ENCODE peak calls at places on chromosomes 2 and 18, in nine cellular contexts. E, A, H, R, Z, C, I, O and U are unnamed samples.
A peak's percentile ranks its signal among the peaks of the same experiment; 100 is the strongest.

GRCh38 chr2:181468313-181468712 is 11.1 kb downstream of the ITGA4 start:
- DNase-seq in E (no peak), A (no peak), H (no peak), R (no peak), Z (no peak), C (no peak), I (no peak), O (no peak), U (no peak)

GRCh38 chr2:26169681-26170414 is 3.0 kb upstream of the GAREM2 start:
- DNase-seq in E (no peak), A (no peak), H (no peak), R (no peak), Z (no peak), C (no peak), I (peak; percentile 30), O (no peak), U (no peak)

GRCh38 chr2:11466307-11467125 is 555 bp upstream of the E2F6 start:
- DNase-seq in E (peak; percentile 29), A (no peak), H (no peak), R (no peak), Z (no peak), C (no peak), I (peak; percentile 44), O (no peak), U (no peak)

GRCh38 chr2:241069821-241070281 is 32.2 kb downstream of the MTERF4 start:
- DNase-seq in E (no peak), A (no peak), H (no peak), R (no peak), Z (no peak), C (no peak), I (no peak), O (no peak), U (no peak)

GRCh38 chr18:68399721-68400120 is 315.2 kb downstream of the TMX3 start:
- DNase-seq in E (no peak), A (no peak), H (no peak), R (no peak), Z (no peak), C (peak; percentile 44), I (no peak), O (no peak), U (no peak)

GRCh38 chr2:232142049-232142448 is 180.5 kb downstream of the DIS3L2 start:
- DNase-seq in E (no peak), A (no peak), H (no peak), R (no peak), Z (peak; percentile 40), C (peak; percentile 21), I (no peak), O (no peak), U (no peak)

GRCh38 chr2:171630812-171631626 is 56.2 kb upstream of the DYNC1I2 start:
- DNase-seq in E (no peak), A (no peak), H (no peak), R (no peak), Z (no peak), C (no peak), I (no peak), O (no peak), U (no peak)

GRCh38 chr18:46250084-46250811 is 146.1 kb downstream of the HAUS1 start:
- DNase-seq in E (peak; percentile 69), A (peak; percentile 15), H (peak; percentile 9), R (peak; percentile 14), Z (no peak), C (peak; percentile 67), I (no peak), O (peak; percentile 24), U (peak; percentile 35)

GRCh38 chr2:234483568-234484251 is 13.2 kb downstream of the ARL4C start:
- DNase-seq in E (peak; percentile 25), A (peak; percentile 66), H (peak; percentile 68), R (peak; percentile 63), Z (no peak), C (peak; percentile 18), I (no peak), O (peak; percentile 82), U (peak; percentile 34)